ENCODE peak calls at places on chromosomes 7 and 10, in four cellular contexts. One of them, this sample, is unnamed.

GRCh38 chr10:1373287-1373686 is 317.1 kb downstream of the WDR37 start:
- DNase-seq in Calu3: no peak
- DNase-seq in transverse colon: no peak
- DNase-seq in tibial nerve: no peak
- DNase-seq in this sample: no peak

GRCh38 chr7:34385385-34385784 is 272.6 kb upstream of the NPSR1 start:
- DNase-seq in Calu3: no peak
- DNase-seq in transverse colon: no peak
- DNase-seq in tibial nerve: no peak
- DNase-seq in this sample: no peak

GRCh38 chr7:22219036-22219435 is 137.9 kb downstream of the RAPGEF5 start:
- DNase-seq in Calu3: no peak
- DNase-seq in transverse colon: no peak
- DNase-seq in tibial nerve: no peak
- DNase-seq in this sample: no peak

GRCh38 chr10:83302623-83303022 is 836.7 kb upstream of the GHITM start:
- DNase-seq in Calu3: no peak
- DNase-seq in transverse colon: no peak
- DNase-seq in tibial nerve: no peak
- DNase-seq in this sample: no peak

GRCh38 chr10:101122270-101123084 is 8.6 kb upstream of the TLX1 start:
- DNase-seq in Calu3: no peak
- DNase-seq in transverse colon: no peak
- DNase-seq in tibial nerve: no peak
- DNase-seq in this sample: no peak

GRCh38 chr10:12513775-12514663 is 164.7 kb downstream of the CAMK1D start:
- DNase-seq in Calu3: no peak
- DNase-seq in transverse colon: no peak
- DNase-seq in tibial nerve: no peak
- DNase-seq in this sample: no peak

GRCh38 chr7:44881610-44882009 is 3.7 kb downstream of the PURB start:
- DNase-seq in Calu3: no peak
- DNase-seq in transverse colon: no peak
- DNase-seq in tibial nerve: no peak
- DNase-seq in this sample: peak; percentile 68

GRCh38 chr10:116744163-116744788 is 1.9 kb upstream of the HSPA12A start:
- DNase-seq in Calu3: no peak
- DNase-seq in transverse colon: no peak
- DNase-seq in tibial nerve: no peak
- DNase-seq in this sample: no peak

GRCh38 chr7:135981958-135982646 is 4.9 kb upstream of the MTPN start:
- DNase-seq in Calu3: no peak
- DNase-seq in transverse colon: no peak
- DNase-seq in tibial nerve: no peak
- DNase-seq in this sample: no peak

GRCh38 chr10:70940834-70941568 is 52.6 kb upstream of the PCBD1 start:
- DNase-seq in Calu3: peak; percentile 18
- DNase-seq in transverse colon: no peak
- DNase-seq in tibial nerve: no peak
- DNase-seq in this sample: no peak

GRCh38 chr7:40964610-40965009 is 738.3 kb downstream of the INHBA start:
- DNase-seq in Calu3: no peak
- DNase-seq in transverse colon: no peak
- DNase-seq in tibial nerve: no peak
- DNase-seq in this sample: no peak

GRCh38 chr10:63703113-63703670 is 182.0 kb downstream of the REEP3 start:
- DNase-seq in Calu3: no peak
- DNase-seq in transverse colon: no peak
- DNase-seq in tibial nerve: no peak
- DNase-seq in this sample: no peak

GRCh38 chr10:21813944-21814343 is 189.6 kb downstream of the DNAJC1 start:
- DNase-seq in Calu3: no peak
- DNase-seq in transverse colon: no peak
- DNase-seq in tibial nerve: no peak
- DNase-seq in this sample: no peak

GRCh38 chr7:43569424-43569823 is 13.5 kb upstream of the STK17A start:
- DNase-seq in Calu3: no peak
- DNase-seq in transverse colon: no peak
- DNase-seq in tibial nerve: no peak
- DNase-seq in this sample: peak; percentile 76

GRCh38 chr10:20911626-20912025 is 14.5 kb upstream of the NEBL start:
- DNase-seq in Calu3: no peak
- DNase-seq in transverse colon: no peak
- DNase-seq in tibial nerve: no peak
- DNase-seq in this sample: no peak

GRCh38 chr7:159078911-159079270 is 65.8 kb downstream of the VIPR2 start:
- DNase-seq in Calu3: no peak
- DNase-seq in transverse colon: no peak
- DNase-seq in tibial nerve: no peak
- DNase-seq in this sample: no peak

GRCh38 chr7:2120841-2121830 is 111.6 kb downstream of the MAD1L1 start:
- DNase-seq in Calu3: no peak
- DNase-seq in transverse colon: no peak
- DNase-seq in tibial nerve: no peak
- DNase-seq in this sample: no peak

GRCh38 chr7:100588438-100588837 is 2.3 kb downstream of the FBXO24 start:
- DNase-seq in Calu3: no peak
- DNase-seq in transverse colon: no peak
- DNase-seq in tibial nerve: no peak
- DNase-seq in this sample: peak; percentile 25

GRCh38 chr10:106450966-106451365 is 713.5 kb downstream of the SORCS1 start:
- DNase-seq in Calu3: no peak
- DNase-seq in transverse colon: no peak
- DNase-seq in tibial nerve: no peak
- DNase-seq in this sample: peak; percentile 34

GRCh38 chr7:139673230-139673629 is 104.6 kb downstream of the HIPK2 start:
- DNase-seq in Calu3: no peak
- DNase-seq in transverse colon: peak; percentile 35
- DNase-seq in tibial nerve: no peak
- DNase-seq in this sample: no peak
- TF ChIP-seq CTCF in Calu3: no peak
- TF ChIP-seq CTCF in transverse colon: no peak
- TF ChIP-seq CTCF in tibial nerve: no peak
- TF ChIP-seq CTCF in this sample: no peak

GRCh38 chr10:102743078-102743587 is 615 bp upstream of the WBP1L start:
- DNase-seq in Calu3: no peak
- DNase-seq in transverse colon: no peak
- DNase-seq in tibial nerve: no peak
- DNase-seq in this sample: no peak

GRCh38 chr10:102744374-102745051 is 765 bp downstream of the WBP1L start:
- DNase-seq in Calu3: no peak
- DNase-seq in transverse colon: no peak
- DNase-seq in tibial nerve: no peak
- DNase-seq in this sample: no peak

GRCh38 chr10:102741848-102742247 is 1.9 kb upstream of the WBP1L start:
- DNase-seq in Calu3: no peak
- DNase-seq in transverse colon: no peak
- DNase-seq in tibial nerve: no peak
- DNase-seq in this sample: no peak

GRCh38 chr10:102745157-102745556 is 1.4 kb downstream of the WBP1L start:
- DNase-seq in Calu3: no peak
- DNase-seq in transverse colon: no peak
- DNase-seq in tibial nerve: no peak
- DNase-seq in this sample: no peak

GRCh38 chr10:102743588-102744373 is at the start of gene WBP1L:
- DNase-seq in Calu3: peak; percentile 91
- DNase-seq in transverse colon: peak; percentile 98
- DNase-seq in tibial nerve: peak; percentile 99
- DNase-seq in this sample: peak; percentile 100
- TF ChIP-seq CTCF in Calu3: no peak
- TF ChIP-seq CTCF in transverse colon: no peak
- TF ChIP-seq CTCF in tibial nerve: no peak
- TF ChIP-seq CTCF in this sample: no peak

GRCh38 chr7:12674861-12675260 is 12.6 kb upstream of the ARL4A start:
- DNase-seq in Calu3: peak; percentile 29
- DNase-seq in transverse colon: peak; percentile 29
- DNase-seq in tibial nerve: no peak
- DNase-seq in this sample: no peak
- TF ChIP-seq CTCF in Calu3: no peak
- TF ChIP-seq CTCF in transverse colon: peak; percentile 37
- TF ChIP-seq CTCF in tibial nerve: no peak
- TF ChIP-seq CTCF in this sample: peak; percentile 64

GRCh38 chr10:77299257-77299656 is 338.4 kb downstream of the KCNMA1 start:
- DNase-seq in Calu3: no peak
- DNase-seq in transverse colon: no peak
- DNase-seq in tibial nerve: peak; percentile 16
- DNase-seq in this sample: no peak

GRCh38 chr10:77293785-77294184 is 343.8 kb downstream of the KCNMA1 start:
- DNase-seq in Calu3: no peak
- DNase-seq in transverse colon: no peak
- DNase-seq in tibial nerve: no peak
- DNase-seq in this sample: no peak

GRCh38 chr10:77300682-77301081 is 336.9 kb downstream of the KCNMA1 start:
- DNase-seq in Calu3: no peak
- DNase-seq in transverse colon: no peak
- DNase-seq in tibial nerve: no peak
- DNase-seq in this sample: no peak

GRCh38 chr10:77297370-77297692 is 340.3 kb downstream of the KCNMA1 start:
- DNase-seq in Calu3: no peak
- DNase-seq in transverse colon: no peak
- DNase-seq in tibial nerve: no peak
- DNase-seq in this sample: peak; percentile 47

DNA sequence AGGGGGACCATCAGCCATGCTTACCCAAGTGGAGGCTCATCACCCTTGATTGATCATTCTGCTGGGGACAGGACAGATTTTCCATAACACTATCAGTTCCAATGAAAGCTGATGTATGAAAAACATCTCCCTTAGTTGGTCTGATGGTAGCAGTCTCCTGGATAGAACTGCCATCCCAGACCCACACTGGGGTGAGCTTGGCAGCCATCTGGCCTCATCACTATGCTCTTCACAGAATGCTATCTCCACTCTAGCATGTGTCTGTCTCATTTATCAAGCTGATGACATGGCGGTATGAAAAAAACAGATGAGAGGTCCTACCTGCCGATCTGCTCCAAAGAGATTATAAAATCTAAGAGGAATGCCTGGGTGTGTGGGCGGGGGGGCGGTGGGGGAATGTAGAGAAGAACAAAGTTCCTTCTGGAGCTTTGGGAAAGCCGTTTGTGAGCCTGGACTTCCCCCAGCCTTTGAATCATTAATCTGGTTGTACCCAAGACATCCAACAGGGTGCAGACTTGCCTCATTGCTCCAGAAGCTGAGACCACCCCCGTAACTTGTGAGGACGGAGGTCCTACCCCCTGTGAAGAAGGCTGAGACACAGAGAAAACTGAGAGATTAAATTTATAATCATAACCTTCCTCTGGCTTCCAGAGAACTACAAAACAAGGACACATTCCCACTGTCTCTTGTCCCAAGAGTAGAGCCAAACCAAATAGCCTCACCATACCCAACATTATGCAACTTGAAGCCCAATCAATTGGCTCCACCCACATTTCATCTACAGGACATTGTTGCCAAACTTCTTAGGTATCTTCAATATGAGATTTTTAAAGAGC is 340.9 kb downstream of the KCNMA1 start:
- DNase-seq in Calu3: no peak
- DNase-seq in transverse colon: no peak
- DNase-seq in tibial nerve: no peak
- DNase-seq in this sample: no peak
- TF ChIP-seq CTCF in Calu3: no peak
- TF ChIP-seq CTCF in transverse colon: no peak
- TF ChIP-seq CTCF in tibial nerve: no peak
- TF ChIP-seq CTCF in this sample: no peak

DNA sequence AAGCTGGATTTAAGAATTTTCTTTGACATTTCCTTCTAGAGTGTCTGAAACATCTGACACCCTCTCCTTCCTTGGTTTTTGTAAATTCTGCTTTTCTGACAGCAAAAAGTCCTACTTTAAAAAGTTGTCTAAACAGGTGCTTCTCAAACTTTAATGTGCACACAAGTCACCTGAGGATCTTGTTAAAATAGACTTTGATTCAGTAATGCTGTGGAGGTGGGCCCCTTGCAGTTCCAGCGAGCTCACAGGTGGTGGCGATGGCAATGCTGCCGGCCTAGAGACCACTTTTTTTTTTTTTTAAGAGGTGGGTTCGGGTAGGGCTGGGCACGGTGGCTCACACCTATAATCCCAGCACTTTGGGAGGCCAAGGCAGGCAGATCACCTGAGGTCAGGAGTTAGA is 77.1 kb downstream of the ABCC2 start:
- DNase-seq in Calu3: peak; percentile 23
- DNase-seq in transverse colon: no peak
- DNase-seq in tibial nerve: no peak
- DNase-seq in this sample: no peak
- TF ChIP-seq CTCF in Calu3: peak; percentile 12
- TF ChIP-seq CTCF in transverse colon: peak; percentile 24
- TF ChIP-seq CTCF in tibial nerve: no peak
- TF ChIP-seq CTCF in this sample: peak; percentile 47

DNA sequence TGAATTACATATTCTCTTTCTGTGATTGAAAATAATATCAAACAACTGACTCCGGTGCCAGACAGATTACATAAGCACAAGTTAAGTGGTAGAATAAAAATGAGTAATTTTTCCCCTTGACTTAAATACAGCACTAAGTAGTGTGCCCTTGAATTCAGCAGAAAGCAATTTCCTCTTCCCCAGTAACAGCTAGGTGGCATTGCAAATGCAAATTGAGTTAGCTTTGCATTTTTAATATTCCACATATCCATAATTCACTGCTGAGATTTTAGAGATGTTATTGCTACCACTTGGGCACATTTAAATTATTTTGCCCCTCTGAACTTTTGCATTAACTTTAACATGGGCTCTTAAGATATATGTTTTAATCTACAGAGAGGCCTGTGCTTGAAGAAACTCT is 89.8 kb upstream of the NPVF start:
- DNase-seq in Calu3: no peak
- DNase-seq in transverse colon: no peak
- DNase-seq in tibial nerve: no peak
- DNase-seq in this sample: no peak
- TF ChIP-seq CTCF in Calu3: no peak
- TF ChIP-seq CTCF in transverse colon: no peak
- TF ChIP-seq CTCF in tibial nerve: no peak
- TF ChIP-seq CTCF in this sample: no peak

DNA sequence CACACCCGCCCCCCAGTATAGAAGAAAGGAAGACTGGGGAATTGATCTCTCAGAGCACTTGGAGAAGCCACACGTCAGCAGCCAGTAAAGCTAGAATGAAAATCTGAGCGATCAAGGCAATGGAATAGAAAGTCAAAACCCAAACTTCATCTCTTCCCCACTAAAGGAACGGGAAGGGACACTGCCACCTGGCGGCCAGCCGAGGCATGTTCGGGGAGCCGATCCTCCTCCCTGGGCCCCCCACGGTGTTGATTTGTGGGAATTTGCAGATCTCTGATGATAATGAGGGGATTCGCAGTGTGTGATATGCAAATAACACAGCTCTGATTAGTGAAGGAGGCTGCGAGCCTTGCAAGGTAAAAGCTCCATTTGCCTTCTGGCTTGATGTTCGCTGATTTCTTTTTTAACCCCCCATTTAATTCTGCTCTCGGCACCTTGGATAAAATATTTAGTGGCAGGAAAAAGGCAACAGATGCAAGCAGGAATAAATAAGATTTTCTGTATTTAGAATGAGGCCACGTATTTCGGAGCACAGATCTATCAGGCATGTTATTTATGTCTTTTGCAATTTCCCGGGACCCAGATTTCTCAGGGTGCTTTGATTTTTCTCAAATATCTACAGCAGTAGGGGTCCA is 258.6 kb downstream of the PAXIP1 start:
- DNase-seq in Calu3: peak; percentile 25
- DNase-seq in transverse colon: peak; percentile 42
- DNase-seq in tibial nerve: no peak
- DNase-seq in this sample: no peak
- TF ChIP-seq CTCF in Calu3: peak; percentile 50
- TF ChIP-seq CTCF in transverse colon: peak; percentile 70
- TF ChIP-seq CTCF in tibial nerve: peak; percentile 24
- TF ChIP-seq CTCF in this sample: peak; percentile 78

This sample was measured in HFFc6.